ENCODE peak calls at places on chromosome 14, in ten cellular contexts. Y is stimulated activated naive CD8-positive, alpha-beta T cell treated with anti-CD3 and anti-CD28 coated beads, Interleukin-15, Interleukin-2, amounts not matched to agents 100 U/mL and 50 U/mL, for 24 hours; E is GM03348; S is effector CD4-positive, alpha-beta T cell; A is neural crest cell; X is activated CD4-positive, alpha-beta T cell treated with anti-CD3 and anti-CD28 coated beads, Interleukin-2, amount 10 ng/mL, durations not matched to agents 7 days and 5 days; L is esophagus squamous epithelium; V is tibial artery; P is stimulated activated CD8-positive, alpha-beta memory T cell treated with anti-CD3 and anti-CD28 coated beads, Interleukin-15, amount 100 ng/mL, for 24 hours; F is T1000. C is an unnamed sample.
A peak's percentile ranks its signal among the peaks of the same experiment; 100 is the strongest.

GRCh38 chr14:68965261-68965761 is 13.8 kb downstream of the ACTN1 start:
- DNase-seq in Y (no peak), A (no peak), P (no peak), F (no peak), S (no peak), X (no peak), L (no peak), V (no peak), E (no peak), C (no peak)

GRCh38 chr14:50667491-50668007 is 557 bp downstream of the SAV1 start:
- DNase-seq in E (peak; percentile 5), X (peak; percentile 18), Y (no peak), F (no peak), P (no peak), S (peak; percentile 4), V (no peak), L (no peak), A (no peak), C (peak; percentile 42)

GRCh38 chr14:22226381-22226780 is 362.6 kb downstream of the DAD1 start:
- DNase-seq in P (no peak), X (peak; percentile 14), A (no peak), L (no peak), S (no peak), E (no peak), F (no peak), V (no peak), Y (peak; percentile 12), C (no peak)

GRCh38 chr14:104743461-104744380 is 9.2 kb upstream of the SIVA1 start:
- DNase-seq in Y (no peak), L (no peak), S (no peak), V (no peak), P (no peak), F (no peak), X (no peak), E (no peak), A (no peak), C (no peak)

GRCh38 chr14:89308232-89308959 is 108.6 kb downstream of the FOXN3 start:
- DNase-seq in P (no peak), V (no peak), E (peak; percentile 27), L (no peak), A (no peak), S (no peak), Y (no peak), X (no peak), F (no peak), C (no peak)

GRCh38 chr14:94771191-94771905 is 1.4 kb upstream of the GSC start:
- DNase-seq in E (no peak), V (no peak), L (no peak), Y (no peak), A (peak; percentile 19), F (no peak), S (no peak), P (no peak), X (no peak), C (no peak)

GRCh38 chr14:24258548-24259265 is 4.3 kb downstream of the TGM1 start:
- DNase-seq in A (no peak), X (no peak), Y (no peak), F (no peak), S (no peak), E (no peak), L (no peak), V (no peak), P (no peak), C (no peak)

GRCh38 chr14:99520571-99521081 is 39.4 kb downstream of the CCNK start:
- DNase-seq in V (no peak), P (no peak), E (no peak), S (no peak), L (no peak), X (no peak), A (no peak), F (no peak), Y (no peak), C (no peak)

GRCh38 chr14:102593841-102594170 is 1.4 kb downstream of the RCOR1 start:
- DNase-seq in P (no peak), V (no peak), F (no peak), A (no peak), L (no peak), X (no peak), E (no peak), Y (no peak), S (no peak), C (no peak)

GRCh38 chr14:73058923-73059311 is 583 bp downstream of the RBM25 start:
- DNase-seq in V (peak; percentile 45), E (peak; percentile 53), X (peak; percentile 63), F (no peak), A (no peak), Y (no peak), P (no peak), L (no peak), S (no peak), C (peak; percentile 39)

C was measured in lung.